ENCODE peak calls at places on chromosomes 1 and 21, in seven cellular contexts. One of them, this sample, is unnamed. For H3K4me1, the result is how much of the 10 kb centered on the place peaks cover.

GRCh38 chr1:153465728-153466625 is 5.5 kb upstream of the S100A7 start:
- DNase-seq in body of pancreas: peak
- DNase-seq in adipocyte: peak
- DNase-seq in heart right ventricle: peak
- DNase-seq in right atrium auricular region: peak
- DNase-seq in colonic mucosa: peak
- DNase-seq in CD8-positive, alpha-beta T cell: peak
- DNase-seq in this sample: peak

GRCh38 chr1:226731257-226731893 is 7.7 kb downstream of the ITPKB start:
- DNase-seq in adipocyte: no peak
- DNase-seq in right atrium auricular region: no peak
- DNase-seq in heart right ventricle: no peak
- DNase-seq in CD8-positive, alpha-beta T cell: no peak
- DNase-seq in colonic mucosa: no peak
- DNase-seq in body of pancreas: no peak
- DNase-seq in this sample: no peak

GRCh38 chr1:86464819-86465218 is 3.9 kb upstream of the CLCA1 start:
- DNase-seq in CD8-positive, alpha-beta T cell: no peak
- DNase-seq in right atrium auricular region: no peak
- DNase-seq in heart right ventricle: no peak
- DNase-seq in adipocyte: no peak
- DNase-seq in body of pancreas: no peak
- DNase-seq in colonic mucosa: no peak
- DNase-seq in this sample: no peak

GRCh38 chr1:2817784-2818564 is 16.5 kb upstream of the TTC34 start:
- DNase-seq in heart right ventricle: peak
- DNase-seq in body of pancreas: no peak
- DNase-seq in right atrium auricular region: no peak
- DNase-seq in colonic mucosa: no peak
- DNase-seq in CD8-positive, alpha-beta T cell: no peak
- DNase-seq in adipocyte: no peak
- DNase-seq in this sample: no peak

GRCh38 chr21:45950740-45951515 is 30.6 kb upstream of the COL6A1 start:
- DNase-seq in body of pancreas: peak
- DNase-seq in right atrium auricular region: no peak
- DNase-seq in adipocyte: peak
- DNase-seq in colonic mucosa: peak
- DNase-seq in heart right ventricle: peak
- DNase-seq in CD8-positive, alpha-beta T cell: no peak
- DNase-seq in this sample: no peak

GRCh38 chr1:198858026-198858425 is 219.2 kb downstream of the PTPRC start:
- DNase-seq in CD8-positive, alpha-beta T cell: no peak
- DNase-seq in body of pancreas: no peak
- DNase-seq in heart right ventricle: no peak
- DNase-seq in adipocyte: no peak
- DNase-seq in colonic mucosa: no peak
- DNase-seq in right atrium auricular region: no peak
- DNase-seq in this sample: no peak

GRCh38 chr1:226308166-226308722 is 720 bp downstream of the LIN9 start:
- DNase-seq in adipocyte: no peak
- DNase-seq in CD8-positive, alpha-beta T cell: no peak
- DNase-seq in colonic mucosa: peak
- DNase-seq in right atrium auricular region: no peak
- DNase-seq in heart right ventricle: no peak
- DNase-seq in body of pancreas: peak
- DNase-seq in this sample: peak

GRCh38 chr1:173329747-173330146 is 122.6 kb upstream of the TNFSF4 start:
- DNase-seq in adipocyte: peak
- DNase-seq in right atrium auricular region: no peak
- DNase-seq in body of pancreas: no peak
- DNase-seq in colonic mucosa: no peak
- DNase-seq in CD8-positive, alpha-beta T cell: no peak
- DNase-seq in heart right ventricle: no peak
- DNase-seq in this sample: no peak

GRCh38 chr1:35476099-35476674 is 81.0 kb downstream of the KIAA0319L start:
- DNase-seq in colonic mucosa: no peak
- DNase-seq in CD8-positive, alpha-beta T cell: no peak
- DNase-seq in heart right ventricle: no peak
- DNase-seq in body of pancreas: no peak
- DNase-seq in right atrium auricular region: no peak
- DNase-seq in adipocyte: peak
- DNase-seq in this sample: no peak

GRCh38 chr1:33872275-33872674 is 8.4 kb downstream of the HMGB4 start:
- DNase-seq in heart right ventricle: no peak
- DNase-seq in adipocyte: no peak
- DNase-seq in right atrium auricular region: no peak
- DNase-seq in colonic mucosa: no peak
- DNase-seq in CD8-positive, alpha-beta T cell: no peak
- DNase-seq in body of pancreas: no peak
- DNase-seq in this sample: no peak

GRCh38 chr1:86322241-86322640 is 73.9 kb downstream of the ODF2L start:
- DNase-seq in body of pancreas: no peak
- DNase-seq in right atrium auricular region: no peak
- DNase-seq in adipocyte: no peak
- DNase-seq in heart right ventricle: no peak
- DNase-seq in CD8-positive, alpha-beta T cell: no peak
- DNase-seq in colonic mucosa: no peak
- DNase-seq in this sample: no peak

GRCh38 chr1:6581561-6582305 is 1.9 kb downstream of the ZBTB48 start:
- DNase-seq in right atrium auricular region: no peak
- DNase-seq in adipocyte: no peak
- DNase-seq in colonic mucosa: peak
- DNase-seq in CD8-positive, alpha-beta T cell: no peak
- DNase-seq in body of pancreas: peak
- DNase-seq in heart right ventricle: no peak
- DNase-seq in this sample: no peak

GRCh38 chr1:174877208-174877673 is 122.5 kb upstream of the CACYBP start:
- DNase-seq in adipocyte: no peak
- DNase-seq in body of pancreas: peak
- DNase-seq in CD8-positive, alpha-beta T cell: no peak
- DNase-seq in colonic mucosa: peak
- DNase-seq in right atrium auricular region: no peak
- DNase-seq in heart right ventricle: no peak
- DNase-seq in this sample: no peak

GRCh38 chr21:34813266-34813886 is 144.6 kb downstream of the CLIC6 start:
- DNase-seq in right atrium auricular region: no peak
- DNase-seq in body of pancreas: no peak
- DNase-seq in colonic mucosa: no peak
- DNase-seq in CD8-positive, alpha-beta T cell: no peak
- DNase-seq in adipocyte: peak
- DNase-seq in heart right ventricle: no peak
- DNase-seq in this sample: no peak

GRCh38 chr1:116514708-116515525 is 55.9 kb downstream of the CD58 start:
- DNase-seq in adipocyte: no peak
- DNase-seq in colonic mucosa: no peak
- DNase-seq in heart right ventricle: no peak
- DNase-seq in CD8-positive, alpha-beta T cell: peak
- DNase-seq in body of pancreas: peak
- DNase-seq in right atrium auricular region: no peak
- DNase-seq in this sample: no peak

GRCh38 chr1:39196244-39197215 is 8.0 kb upstream of the MACF1 start:
- DNase-seq in body of pancreas: no peak
- DNase-seq in heart right ventricle: no peak
- DNase-seq in colonic mucosa: no peak
- DNase-seq in right atrium auricular region: no peak
- DNase-seq in CD8-positive, alpha-beta T cell: peak
- DNase-seq in adipocyte: peak
- DNase-seq in this sample: no peak

GRCh38 chr1:167272375-167272957 is 51.8 kb downstream of the POU2F1 start:
- DNase-seq in right atrium auricular region: no peak
- DNase-seq in colonic mucosa: no peak
- DNase-seq in CD8-positive, alpha-beta T cell: no peak
- DNase-seq in body of pancreas: no peak
- DNase-seq in heart right ventricle: no peak
- DNase-seq in adipocyte: no peak
- DNase-seq in this sample: no peak
- H3K4me1 ChIP-seq in right atrium auricular region: under half
- H3K4me1 ChIP-seq in colonic mucosa: under half
- H3K4me1 ChIP-seq in CD8-positive, alpha-beta T cell: under half
- H3K4me1 ChIP-seq in body of pancreas: under half
- H3K4me1 ChIP-seq in heart right ventricle: half or more
- H3K4me1 ChIP-seq in adipocyte: under half
- H3K4me1 ChIP-seq in this sample: under half

DNA sequence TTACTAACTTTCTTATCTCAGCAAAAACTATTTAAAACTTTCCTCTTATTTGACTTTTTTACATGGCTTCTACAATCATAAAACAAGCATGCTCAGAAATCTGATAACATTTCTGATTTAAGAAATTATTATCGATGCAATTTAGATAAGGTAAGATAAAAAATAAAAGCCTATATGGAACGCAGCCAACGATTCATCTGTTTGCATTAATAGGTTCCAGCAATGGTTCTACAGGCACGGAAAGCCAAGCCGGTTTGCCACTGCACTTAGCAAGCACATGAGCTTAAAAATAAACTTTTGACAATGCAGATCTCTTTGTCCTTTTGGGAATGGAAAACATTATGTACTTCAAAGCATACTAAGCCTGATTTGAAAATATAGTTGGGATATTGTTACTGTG is 77.5 kb upstream of the KCNK2 start:
- DNase-seq in body of pancreas: no peak
- DNase-seq in CD8-positive, alpha-beta T cell: no peak
- DNase-seq in colonic mucosa: no peak
- DNase-seq in heart right ventricle: no peak
- DNase-seq in adipocyte: peak
- DNase-seq in right atrium auricular region: no peak
- DNase-seq in this sample: no peak
- H3K4me1 ChIP-seq in body of pancreas: under half
- H3K4me1 ChIP-seq in CD8-positive, alpha-beta T cell: under half
- H3K4me1 ChIP-seq in colonic mucosa: under half
- H3K4me1 ChIP-seq in heart right ventricle: under half
- H3K4me1 ChIP-seq in adipocyte: under half
- H3K4me1 ChIP-seq in right atrium auricular region: under half
- H3K4me1 ChIP-seq in this sample: under half

GRCh38 chr1:164601399-164602141 is 42.6 kb downstream of the PBX1 start:
- DNase-seq in CD8-positive, alpha-beta T cell: no peak
- DNase-seq in heart right ventricle: no peak
- DNase-seq in right atrium auricular region: no peak
- DNase-seq in colonic mucosa: no peak
- DNase-seq in body of pancreas: no peak
- DNase-seq in adipocyte: no peak
- DNase-seq in this sample: no peak
- H3K4me1 ChIP-seq in CD8-positive, alpha-beta T cell: under half
- H3K4me1 ChIP-seq in heart right ventricle: under half
- H3K4me1 ChIP-seq in right atrium auricular region: under half
- H3K4me1 ChIP-seq in colonic mucosa: under half
- H3K4me1 ChIP-seq in body of pancreas: half or more
- H3K4me1 ChIP-seq in adipocyte: under half
- H3K4me1 ChIP-seq in this sample: half or more

GRCh38 chr1:167274061-167274460 is 53.4 kb downstream of the POU2F1 start:
- DNase-seq in right atrium auricular region: no peak
- DNase-seq in CD8-positive, alpha-beta T cell: no peak
- DNase-seq in adipocyte: no peak
- DNase-seq in colonic mucosa: no peak
- DNase-seq in heart right ventricle: no peak
- DNase-seq in body of pancreas: no peak
- DNase-seq in this sample: no peak
- H3K4me1 ChIP-seq in right atrium auricular region: under half
- H3K4me1 ChIP-seq in CD8-positive, alpha-beta T cell: under half
- H3K4me1 ChIP-seq in adipocyte: under half
- H3K4me1 ChIP-seq in colonic mucosa: under half
- H3K4me1 ChIP-seq in heart right ventricle: half or more
- H3K4me1 ChIP-seq in body of pancreas: under half
- H3K4me1 ChIP-seq in this sample: under half

DNA sequence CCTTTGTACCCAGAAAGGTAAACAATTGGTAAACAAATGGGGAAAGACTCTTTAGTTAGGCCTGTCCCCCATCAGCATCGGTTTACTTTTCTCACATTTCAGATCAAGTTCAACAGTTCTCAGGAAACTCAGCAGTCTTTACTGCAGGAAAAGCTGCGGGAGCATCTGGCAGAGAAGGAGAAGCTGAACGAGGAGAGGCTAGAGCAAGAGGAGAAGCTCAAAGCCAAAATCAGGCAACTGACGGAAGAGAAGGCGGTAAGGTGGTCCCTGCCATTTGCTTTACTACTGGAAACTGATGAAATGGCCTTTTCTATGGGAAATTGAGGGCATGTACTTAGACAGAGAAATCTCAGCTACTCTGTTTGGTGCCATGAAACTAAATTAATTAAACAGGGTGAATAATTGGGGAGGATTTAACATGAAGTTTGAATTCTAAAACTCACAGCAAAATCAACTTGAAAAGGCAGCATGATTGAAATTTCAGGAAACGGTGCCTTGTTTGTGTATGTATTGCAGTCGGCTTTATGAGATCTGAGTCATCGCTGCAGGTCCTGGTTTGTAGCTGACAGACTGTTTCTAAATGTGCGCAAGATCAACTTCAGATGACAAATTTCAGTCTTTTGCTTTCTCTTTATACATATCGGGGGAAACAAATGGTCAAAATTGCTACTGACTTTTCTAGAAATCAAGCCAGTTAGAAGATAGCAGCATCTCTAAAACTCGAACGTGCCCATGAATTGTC is 67.9 kb upstream of the EFHD2 start:
- DNase-seq in adipocyte: peak
- DNase-seq in heart right ventricle: no peak
- DNase-seq in colonic mucosa: peak
- DNase-seq in body of pancreas: no peak
- DNase-seq in CD8-positive, alpha-beta T cell: no peak
- DNase-seq in right atrium auricular region: no peak
- DNase-seq in this sample: no peak
- H3K4me1 ChIP-seq in adipocyte: under half
- H3K4me1 ChIP-seq in heart right ventricle: half or more
- H3K4me1 ChIP-seq in colonic mucosa: under half
- H3K4me1 ChIP-seq in body of pancreas: under half
- H3K4me1 ChIP-seq in CD8-positive, alpha-beta T cell: under half
- H3K4me1 ChIP-seq in right atrium auricular region: under half
- H3K4me1 ChIP-seq in this sample: under half

This sample was measured in GM23338.